ENCODE peak calls at places on chromosomes 6 and 20, in six cellular contexts. L is lung, E is cardiac muscle cell, J is iPS DF 6.9, F is WERI-Rb-1, N is neuronal stem cell. W is an unnamed sample.
A peak's percentile ranks its signal among the peaks of the same experiment; 100 is the strongest.

GRCh38 chr6:139588734-139589418 is 214.4 kb upstream of the CITED2 start:
- DNase-seq in L (no peak), E (no peak), J (no peak), F (no peak), N (no peak), W (no peak)

GRCh38 chr20:63819224-63819917 is 11.7 kb downstream of the ZBTB46 start:
- DNase-seq in L (no peak), E (no peak), J (no peak), F (no peak), N (no peak), W (no peak)

GRCh38 chr20:20710847-20711315 is 1.6 kb downstream of the RALGAPA2 start:
- DNase-seq in L (peak; percentile 79), E (no peak), J (no peak), F (no peak), N (no peak), W (no peak)

GRCh38 chr6:41406821-41407787 is 71.7 kb downstream of the NCR2 start:
- DNase-seq in L (peak; percentile 40), E (no peak), J (no peak), F (no peak), N (no peak), W (no peak)

GRCh38 chr6:29813809-29814208 is 13.8 kb upstream of the HLA-G start:
- DNase-seq in L (no peak), E (no peak), J (no peak), F (no peak), N (no peak), W (no peak)

GRCh38 chr20:25608774-25609173 is 15.0 kb downstream of the NANP start:
- DNase-seq in L (no peak), E (no peak), J (no peak), F (no peak), N (no peak), W (no peak)

GRCh38 chr20:40812415-40813212 is 123.6 kb upstream of the MAFB start:
- DNase-seq in L (no peak), E (no peak), J (no peak), F (no peak), N (no peak), W (no peak)

GRCh38 chr6:110518281-110518623 is 41.8 kb upstream of the SLC22A16 start:
- DNase-seq in L (no peak), E (peak; percentile 45), J (peak; percentile 27), F (no peak), N (no peak), W (peak; percentile 46)

GRCh38 chr20:13029687-13030510 is 21.1 kb downstream of the SPTLC3 start:
- DNase-seq in L (peak; percentile 41), E (no peak), J (no peak), F (no peak), N (no peak), W (no peak)

GRCh38 chr20:45306431-45306982 is at the start of gene RBPJL:
- DNase-seq in L (no peak), E (peak; percentile 42), J (no peak), F (no peak), N (no peak), W (no peak)

GRCh38 chr6:55963301-55963700 is 87.9 kb upstream of the BMP5 start:
- DNase-seq in L (no peak), E (peak; percentile 27), J (no peak), F (peak; percentile 28), N (no peak), W (no peak)

GRCh38 chr6:74734901-74735300 is 471.0 kb downstream of the COL12A1 start:
- DNase-seq in L (no peak), E (no peak), J (no peak), F (no peak), N (no peak), W (no peak)

GRCh38 chr6:170080169-170080827 is 210.6 kb downstream of the DLL1 start:
- DNase-seq in L (no peak), E (no peak), J (no peak), F (no peak), N (no peak), W (no peak)

GRCh38 chr6:1316482-1317220 is 4.8 kb downstream of the FOXQ1 start:
- DNase-seq in L (no peak), E (peak; percentile 42), J (no peak), F (peak; percentile 34), N (no peak), W (peak; percentile 13)

GRCh38 chr6:110612298-110612697 is 135.9 kb upstream of the SLC22A16 start:
- DNase-seq in L (no peak), E (no peak), J (no peak), F (no peak), N (no peak), W (no peak)

GRCh38 chr20:57442160-57442887 is 51.1 kb downstream of the RBM38 start:
- DNase-seq in L (no peak), E (peak; percentile 56), J (no peak), F (no peak), N (no peak), W (no peak)

GRCh38 chr6:2351090-2351489 is 105.7 kb upstream of the GMDS start:
- DNase-seq in L (no peak), E (no peak), J (no peak), F (no peak), N (no peak), W (no peak)

GRCh38 chr6:2355155-2355554 is 109.8 kb upstream of the GMDS start:
- DNase-seq in L (no peak), E (no peak), J (no peak), F (no peak), N (no peak), W (no peak)

GRCh38 chr6:2354138-2354491 is 108.7 kb upstream of the GMDS start:
- DNase-seq in L (no peak), E (no peak), J (no peak), F (no peak), N (no peak), W (no peak)

GRCh38 chr6:2351807-2352431 is 106.5 kb upstream of the GMDS start:
- DNase-seq in L (no peak), E (no peak), J (no peak), F (no peak), N (no peak), W (no peak)

DNA sequence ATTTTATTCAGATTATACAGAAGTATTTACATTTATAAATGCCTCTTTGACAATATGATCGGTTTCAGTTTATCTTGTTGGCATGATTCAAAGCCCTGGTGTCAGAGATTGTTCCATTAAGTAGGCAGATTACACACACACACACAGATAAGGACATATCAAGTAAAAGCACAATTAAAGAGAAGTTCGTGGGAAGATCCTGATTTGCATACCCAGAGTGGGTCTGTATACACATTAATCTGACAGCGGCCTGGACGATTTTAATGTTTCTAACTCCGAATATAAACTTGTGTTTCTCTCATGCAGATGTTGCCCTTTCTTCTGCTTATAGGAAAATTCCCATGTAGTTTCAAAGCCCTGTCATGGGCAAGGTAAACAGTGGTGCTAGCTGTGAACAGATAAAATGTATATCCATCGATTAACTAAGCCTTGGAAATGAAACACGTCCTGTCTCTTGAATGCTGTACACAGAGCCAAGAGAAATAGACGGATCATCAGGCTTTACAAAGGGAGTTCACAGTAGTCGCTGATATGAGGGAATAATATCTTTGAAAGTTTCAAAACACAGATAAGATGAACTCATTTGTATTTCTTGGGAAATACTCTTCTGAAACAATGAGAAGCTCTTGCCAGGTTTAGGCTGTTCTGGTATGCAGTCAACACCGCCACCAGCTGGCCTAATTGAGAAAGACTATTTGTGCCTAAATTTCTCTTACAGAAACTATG is 108.2 kb upstream of the GMDS start:
- DNase-seq in L (peak; percentile 61), E (peak; percentile 64), J (peak; percentile 27), F (peak; percentile 70), N (peak; percentile 58), W (peak; percentile 60)
- H3K4me3 ChIP-seq in L (no peak overlapping the region), E (no peak overlapping the region), J (no peak overlapping the region), F (no peak overlapping the region), N (no peak overlapping the region), W (no peak overlapping the region)

GRCh38 chr6:88031550-88031949 is 16.1 kb upstream of the SPACA1 start:
- DNase-seq in L (no peak), E (no peak), J (no peak), F (no peak), N (no peak), W (no peak)
- H3K9me3 ChIP-seq in L (peaks cover 12% of the 10 kb centered on the region), E (no peaks in the 10 kb centered on the region), J (peaks cover 3% of the 10 kb centered on the region), F (peaks cover 2% of the 10 kb centered on the region), N (no peaks in the 10 kb centered on the region), W (peaks cover 20% of the 10 kb centered on the region)

DNA sequence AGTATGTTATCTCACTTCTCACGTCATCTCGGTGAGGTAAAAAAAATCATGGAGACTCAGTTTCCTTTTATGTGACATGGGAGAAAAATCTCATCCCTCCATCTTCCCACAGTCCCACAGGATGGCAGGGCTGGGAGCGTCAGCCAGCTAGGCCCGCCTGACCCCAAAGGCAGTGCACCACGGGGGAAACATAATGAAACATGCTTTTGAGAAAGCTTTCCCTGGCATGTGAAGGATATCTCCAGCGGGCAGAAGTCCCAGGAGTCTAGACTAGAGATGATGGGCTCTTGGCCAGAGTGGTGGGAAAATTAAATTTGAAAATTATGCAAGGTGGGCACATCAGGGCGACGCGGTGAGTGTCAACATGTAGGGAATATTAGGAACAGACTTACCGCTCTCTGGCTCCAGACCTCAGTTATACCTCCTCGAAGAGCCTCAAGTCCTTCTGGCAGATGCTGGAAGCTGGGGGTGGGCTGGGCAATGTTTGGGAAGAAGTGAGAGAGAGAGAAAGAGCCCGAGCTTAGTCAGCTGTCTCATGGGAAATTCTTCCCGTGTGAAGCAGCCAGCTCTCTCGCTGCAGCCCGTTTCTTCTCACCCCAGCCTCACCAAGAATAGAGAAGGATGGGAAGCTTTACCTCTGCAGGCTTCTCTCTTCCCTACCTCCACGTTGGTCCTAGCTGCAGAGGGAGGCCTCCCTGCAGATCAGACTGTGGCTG is 52.3 kb downstream of the MOCS1 start:
- DNase-seq in L (no peak), E (no peak), J (no peak), F (no peak), N (no peak), W (no peak)
- H3K4me3 ChIP-seq in L (no peak overlapping the region), E (no peak overlapping the region), J (no peak overlapping the region), F (no peak overlapping the region), N (no peak overlapping the region), W (no peak overlapping the region)

GRCh38 chr6:22884441-22884840 is 315.1 kb downstream of the HDGFL1 start:
- DNase-seq in L (no peak), E (no peak), J (no peak), F (no peak), N (no peak), W (no peak)

GRCh38 chr6:22891930-22892329 is 322.6 kb downstream of the HDGFL1 start:
- DNase-seq in L (no peak), E (no peak), J (no peak), F (no peak), N (no peak), W (no peak)

GRCh38 chr6:22892452-22892851 is 323.1 kb downstream of the HDGFL1 start:
- DNase-seq in L (no peak), E (no peak), J (no peak), F (no peak), N (no peak), W (no peak)

GRCh38 chr6:22886881-22887581 is 317.7 kb downstream of the HDGFL1 start:
- DNase-seq in L (no peak), E (no peak), J (no peak), F (no peak), N (no peak), W (peak; percentile 81)

DNA sequence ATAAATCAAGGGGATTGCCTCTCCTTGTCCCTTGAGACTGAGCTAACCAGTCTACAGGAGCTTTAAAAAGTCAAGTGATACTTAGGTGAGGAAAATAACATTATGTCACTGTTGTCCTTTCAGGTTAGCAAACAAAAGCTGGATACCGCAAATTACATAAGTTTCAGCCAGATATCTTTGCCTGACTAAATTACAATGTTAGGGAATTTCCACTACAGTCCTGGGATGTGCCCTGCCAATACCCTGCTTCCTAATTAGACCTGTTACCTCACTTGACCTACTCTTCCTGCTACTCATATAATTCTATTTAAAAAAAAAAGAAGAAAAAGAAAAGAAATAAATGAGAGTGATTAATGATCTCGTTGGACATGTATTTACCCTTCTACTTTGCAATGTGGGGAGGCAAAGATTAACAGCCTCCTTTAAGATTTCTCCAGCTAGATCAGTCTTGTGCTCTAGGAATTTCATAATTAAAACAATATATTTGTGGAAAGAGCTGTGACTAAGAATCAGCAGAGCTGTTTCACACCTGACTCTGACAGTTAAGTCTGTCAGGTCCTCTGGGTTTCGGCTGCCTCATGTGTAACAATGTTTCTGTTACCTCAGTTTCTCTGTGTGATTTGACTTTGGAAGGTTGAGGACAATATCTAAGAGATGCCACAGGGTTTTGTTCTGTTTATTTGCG is 318.9 kb downstream of the HDGFL1 start:
- DNase-seq in L (no peak), E (no peak), J (no peak), F (no peak), N (no peak), W (no peak)
- H3K9me3 ChIP-seq in L (no peaks in the 10 kb centered on the region), E (no peaks in the 10 kb centered on the region), J (no peaks in the 10 kb centered on the region), F (no peaks in the 10 kb centered on the region), N (no peaks in the 10 kb centered on the region), W (no peaks in the 10 kb centered on the region)